ENCODE peak calls at places on chromosomes 16 and 17, in six cellular contexts. One of them, this sample, is unnamed.

GRCh38 chr17:82835766-82836512 is 3.9 kb downstream of the ZNF750 start:
- DNase-seq in lower leg skin: peak
- DNase-seq in HCT116: no peak
- DNase-seq in A549: no peak
- DNase-seq in sigmoid colon: peak
- DNase-seq in stomach: no peak
- DNase-seq in this sample: no peak

GRCh38 chr17:79671387-79671752 is 59.4 kb upstream of the ENPP7 start:
- DNase-seq in lower leg skin: no peak
- DNase-seq in HCT116: no peak
- DNase-seq in A549: no peak
- DNase-seq in sigmoid colon: no peak
- DNase-seq in stomach: no peak
- DNase-seq in this sample: no peak

GRCh38 chr16:31113420-31114124 is 3.9 kb upstream of the KAT8 start:
- DNase-seq in lower leg skin: no peak
- DNase-seq in HCT116: no peak
- DNase-seq in A549: no peak
- DNase-seq in sigmoid colon: no peak
- DNase-seq in stomach: no peak
- DNase-seq in this sample: no peak

GRCh38 chr17:63622571-63623390 is 564 bp downstream of the MAP3K3 start:
- DNase-seq in lower leg skin: peak
- DNase-seq in HCT116: no peak
- DNase-seq in A549: peak
- DNase-seq in sigmoid colon: peak
- DNase-seq in stomach: peak
- DNase-seq in this sample: peak

GRCh38 chr17:36845916-36846315 is 91.4 kb upstream of the LHX1 start:
- DNase-seq in lower leg skin: no peak
- DNase-seq in HCT116: no peak
- DNase-seq in A549: no peak
- DNase-seq in sigmoid colon: no peak
- DNase-seq in stomach: no peak
- DNase-seq in this sample: no peak

GRCh38 chr16:15043344-15043743 is 12.5 kb downstream of the NTAN1 start:
- DNase-seq in lower leg skin: no peak
- DNase-seq in HCT116: no peak
- DNase-seq in A549: no peak
- DNase-seq in sigmoid colon: no peak
- DNase-seq in stomach: no peak
- DNase-seq in this sample: no peak

GRCh38 chr16:87581867-87582220 is 20.5 kb upstream of the JPH3 start:
- DNase-seq in lower leg skin: peak
- DNase-seq in HCT116: peak
- DNase-seq in A549: peak
- DNase-seq in sigmoid colon: peak
- DNase-seq in stomach: peak
- DNase-seq in this sample: no peak

GRCh38 chr17:3794890-3795757 is 5.9 kb downstream of the ITGAE start:
- DNase-seq in lower leg skin: no peak
- DNase-seq in HCT116: no peak
- DNase-seq in A549: peak
- DNase-seq in sigmoid colon: peak
- DNase-seq in stomach: no peak
- DNase-seq in this sample: no peak

GRCh38 chr17:18980682-18981384 is 23.7 kb downstream of the FAM83G start:
- DNase-seq in lower leg skin: no peak
- DNase-seq in HCT116: no peak
- DNase-seq in A549: no peak
- DNase-seq in sigmoid colon: no peak
- DNase-seq in stomach: no peak
- DNase-seq in this sample: no peak

GRCh38 chr16:86529160-86529559 is 18.8 kb downstream of the FOXF1 start:
- DNase-seq in lower leg skin: no peak
- DNase-seq in HCT116: no peak
- DNase-seq in A549: no peak
- DNase-seq in sigmoid colon: peak
- DNase-seq in stomach: no peak
- DNase-seq in this sample: no peak

GRCh38 chr16:10979717-10980601 is 35.6 kb downstream of the CLEC16A start:
- DNase-seq in lower leg skin: no peak
- DNase-seq in HCT116: no peak
- DNase-seq in A549: no peak
- DNase-seq in sigmoid colon: peak
- DNase-seq in stomach: no peak
- DNase-seq in this sample: no peak

GRCh38 chr16:66289051-66289680 is 77.3 kb upstream of the CDH5 start:
- DNase-seq in lower leg skin: peak
- DNase-seq in HCT116: no peak
- DNase-seq in A549: no peak
- DNase-seq in sigmoid colon: peak
- DNase-seq in stomach: no peak
- DNase-seq in this sample: no peak

GRCh38 chr17:43468746-43469544 is 14.8 kb upstream of the DHX8 start:
- DNase-seq in lower leg skin: no peak
- DNase-seq in HCT116: peak
- DNase-seq in A549: no peak
- DNase-seq in sigmoid colon: no peak
- DNase-seq in stomach: no peak
- DNase-seq in this sample: no peak

GRCh38 chr16:29710227-29711219 is 31.5 kb downstream of the QPRT start:
- DNase-seq in lower leg skin: no peak
- DNase-seq in HCT116: peak
- DNase-seq in A549: peak
- DNase-seq in sigmoid colon: no peak
- DNase-seq in stomach: no peak
- DNase-seq in this sample: no peak

GRCh38 chr17:41629826-41630670 is 5.7 kb upstream of the KRT17 start:
- DNase-seq in lower leg skin: no peak
- DNase-seq in HCT116: no peak
- DNase-seq in A549: no peak
- DNase-seq in sigmoid colon: no peak
- DNase-seq in stomach: no peak
- DNase-seq in this sample: no peak

GRCh38 chr16:59574296-59574695 is 840.2 kb upstream of the GOT2 start:
- DNase-seq in lower leg skin: no peak
- DNase-seq in HCT116: no peak
- DNase-seq in A549: no peak
- DNase-seq in sigmoid colon: no peak
- DNase-seq in stomach: no peak
- DNase-seq in this sample: no peak

GRCh38 chr17:19263621-19264010 is 26.4 kb downstream of the EPN2 start:
- DNase-seq in lower leg skin: no peak
- DNase-seq in HCT116: no peak
- DNase-seq in A549: no peak
- DNase-seq in sigmoid colon: peak
- DNase-seq in stomach: no peak
- DNase-seq in this sample: no peak

GRCh38 chr17:2390199-2390880 is 10.5 kb downstream of the MNT start:
- DNase-seq in lower leg skin: peak
- DNase-seq in HCT116: no peak
- DNase-seq in A549: no peak
- DNase-seq in sigmoid colon: no peak
- DNase-seq in stomach: no peak
- DNase-seq in this sample: no peak

GRCh38 chr16:50273888-50274770 is 7.8 kb downstream of the ADCY7 start:
- DNase-seq in lower leg skin: no peak
- DNase-seq in HCT116: no peak
- DNase-seq in A549: no peak
- DNase-seq in sigmoid colon: no peak
- DNase-seq in stomach: no peak
- DNase-seq in this sample: peak

GRCh38 chr16:16934660-16935059 is 536.1 kb downstream of the XYLT1 start:
- DNase-seq in lower leg skin: no peak
- DNase-seq in HCT116: no peak
- DNase-seq in A549: no peak
- DNase-seq in sigmoid colon: no peak
- DNase-seq in stomach: no peak
- DNase-seq in this sample: no peak

GRCh38 chr17:56913867-56914640 is at the start of gene TRIM25:
- DNase-seq in lower leg skin: peak
- DNase-seq in HCT116: peak
- DNase-seq in A549: peak
- DNase-seq in sigmoid colon: peak
- DNase-seq in stomach: peak
- DNase-seq in this sample: peak

GRCh38 chr16:24721830-24722238 is 7.6 kb upstream of the TNRC6A start:
- DNase-seq in lower leg skin: no peak
- DNase-seq in HCT116: no peak
- DNase-seq in A549: no peak
- DNase-seq in sigmoid colon: no peak
- DNase-seq in stomach: no peak
- DNase-seq in this sample: no peak

DNA sequence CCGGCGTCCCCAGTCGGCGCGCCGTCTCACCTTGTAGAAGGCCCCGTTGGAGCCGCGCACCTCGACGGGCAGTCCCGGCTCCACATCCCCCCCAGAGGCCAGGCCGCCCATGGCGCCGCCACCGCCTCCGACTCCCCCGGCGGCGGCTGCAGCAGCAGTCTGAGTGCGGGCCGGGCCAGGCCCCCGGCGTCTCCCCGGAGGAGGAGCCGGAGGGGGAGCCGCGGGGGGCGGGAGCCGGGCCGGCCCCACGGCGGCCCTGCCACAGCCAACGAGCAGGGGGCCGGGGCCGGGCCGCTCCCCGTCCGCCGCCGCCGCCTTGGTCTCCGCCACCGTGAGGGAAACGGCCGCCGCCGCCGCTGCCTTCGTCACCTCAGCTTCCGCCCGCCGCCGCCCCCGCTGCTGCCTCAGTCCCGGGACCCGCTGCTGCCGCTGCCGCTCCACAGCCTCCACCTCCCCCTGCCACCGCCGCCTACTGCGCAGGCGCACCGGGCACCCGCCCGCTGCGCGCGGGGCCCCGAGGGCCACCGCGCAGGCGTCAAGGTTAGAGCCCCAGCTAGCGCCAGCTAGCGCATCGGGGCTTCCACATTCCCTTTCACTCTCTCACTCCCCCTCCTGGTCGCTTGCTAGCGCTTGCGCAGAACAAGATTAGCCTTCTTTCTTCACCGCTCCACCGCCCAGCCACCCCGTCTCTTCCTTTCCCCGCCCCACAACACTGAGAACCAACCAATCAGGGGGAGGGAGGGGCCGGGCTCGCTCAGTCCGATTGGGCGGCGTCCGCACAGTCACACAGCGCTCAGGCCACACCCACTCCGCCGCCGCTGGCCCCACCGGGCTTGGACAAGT is at the start of gene FXR2:
- DNase-seq in lower leg skin: peak
- DNase-seq in HCT116: peak
- DNase-seq in A549: peak
- DNase-seq in sigmoid colon: peak
- DNase-seq in stomach: peak
- DNase-seq in this sample: peak
- TF ChIP-seq POLR2A in lower leg skin: no peak
- TF ChIP-seq POLR2A in HCT116: no peak
- TF ChIP-seq POLR2A in A549: peak
- TF ChIP-seq POLR2A in sigmoid colon: no peak
- TF ChIP-seq POLR2A in stomach: no peak
- TF ChIP-seq POLR2A in this sample: no peak

DNA sequence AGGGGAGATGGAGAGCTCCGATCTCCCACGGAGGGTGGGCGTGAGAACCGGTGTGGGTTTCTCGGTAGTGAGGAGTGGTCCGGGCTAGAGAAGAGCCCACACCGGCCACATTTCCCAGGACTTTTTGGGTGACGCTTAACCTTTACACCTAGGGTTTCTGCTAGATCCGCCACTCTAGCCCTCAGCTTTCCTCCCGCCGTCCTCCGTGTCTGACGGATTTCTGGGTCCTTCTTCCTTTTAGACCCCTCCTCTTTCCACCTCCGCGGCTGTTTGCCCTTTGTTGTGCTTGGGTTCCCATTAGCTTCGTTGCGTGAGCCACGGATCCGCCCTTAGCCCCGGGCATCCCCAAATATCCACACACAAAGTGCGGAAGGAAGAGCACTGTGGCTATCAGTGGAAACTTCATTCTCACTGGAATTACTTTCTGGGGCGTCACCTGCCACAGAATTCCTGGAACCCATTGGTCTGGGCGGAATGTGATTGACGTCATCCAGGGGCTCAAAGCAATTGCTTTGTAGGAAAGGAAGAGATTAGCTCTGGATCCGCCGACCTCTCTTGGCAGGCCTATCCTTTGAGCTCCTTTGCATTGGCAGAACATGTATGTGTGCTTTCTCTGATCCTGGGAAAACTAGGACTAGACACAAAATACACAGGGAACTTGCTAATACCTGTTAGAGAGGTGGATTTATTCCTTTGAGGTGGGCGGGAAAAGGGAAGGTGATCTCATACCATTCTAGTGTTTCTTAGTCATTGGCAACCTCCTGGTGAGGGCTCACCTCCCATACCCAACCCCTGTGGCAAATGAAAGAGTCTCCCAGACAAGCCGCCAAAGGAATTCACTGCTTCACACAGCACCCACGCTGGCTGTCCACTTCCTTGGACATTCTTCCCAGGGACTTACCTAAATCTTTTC is 654 bp downstream of the TNFAIP1 start:
- DNase-seq in lower leg skin: peak
- DNase-seq in HCT116: peak
- DNase-seq in A549: peak
- DNase-seq in sigmoid colon: peak
- DNase-seq in stomach: peak
- DNase-seq in this sample: no peak
- TF ChIP-seq POLR2A in lower leg skin: no peak
- TF ChIP-seq POLR2A in HCT116: no peak
- TF ChIP-seq POLR2A in A549: no peak
- TF ChIP-seq POLR2A in sigmoid colon: no peak
- TF ChIP-seq POLR2A in stomach: no peak
- TF ChIP-seq POLR2A in this sample: no peak

GRCh38 chr16:74094514-74094913 is 202.1 kb upstream of the PSMD7 start:
- DNase-seq in lower leg skin: no peak
- DNase-seq in HCT116: no peak
- DNase-seq in A549: no peak
- DNase-seq in sigmoid colon: no peak
- DNase-seq in stomach: no peak
- DNase-seq in this sample: no peak

GRCh38 chr16:74099530-74099929 is 197.1 kb upstream of the PSMD7 start:
- DNase-seq in lower leg skin: no peak
- DNase-seq in HCT116: no peak
- DNase-seq in A549: no peak
- DNase-seq in sigmoid colon: no peak
- DNase-seq in stomach: no peak
- DNase-seq in this sample: no peak

GRCh38 chr16:74100405-74101316 is 196.0 kb upstream of the PSMD7 start:
- DNase-seq in lower leg skin: no peak
- DNase-seq in HCT116: no peak
- DNase-seq in A549: no peak
- DNase-seq in sigmoid colon: no peak
- DNase-seq in stomach: no peak
- DNase-seq in this sample: no peak

GRCh38 chr16:74092336-74092735 is 204.3 kb upstream of the PSMD7 start:
- DNase-seq in lower leg skin: no peak
- DNase-seq in HCT116: no peak
- DNase-seq in A549: no peak
- DNase-seq in sigmoid colon: no peak
- DNase-seq in stomach: no peak
- DNase-seq in this sample: no peak

GRCh38 chr16:74094962-74095361 is 201.7 kb upstream of the PSMD7 start:
- DNase-seq in lower leg skin: no peak
- DNase-seq in HCT116: no peak
- DNase-seq in A549: no peak
- DNase-seq in sigmoid colon: no peak
- DNase-seq in stomach: no peak
- DNase-seq in this sample: no peak
- TF ChIP-seq POLR2A in lower leg skin: no peak
- TF ChIP-seq POLR2A in HCT116: no peak
- TF ChIP-seq POLR2A in A549: no peak
- TF ChIP-seq POLR2A in sigmoid colon: no peak
- TF ChIP-seq POLR2A in stomach: no peak
- TF ChIP-seq POLR2A in this sample: no peak

GRCh38 chr16:22007509-22008214 is at the start of gene MOSMO:
- DNase-seq in lower leg skin: peak
- DNase-seq in HCT116: no peak
- DNase-seq in A549: peak
- DNase-seq in sigmoid colon: peak
- DNase-seq in stomach: peak
- DNase-seq in this sample: peak
- TF ChIP-seq POLR2A in lower leg skin: no peak
- TF ChIP-seq POLR2A in HCT116: no peak
- TF ChIP-seq POLR2A in A549: peak
- TF ChIP-seq POLR2A in sigmoid colon: no peak
- TF ChIP-seq POLR2A in stomach: no peak
- TF ChIP-seq POLR2A in this sample: no peak